ENCODE peak calls at places on chromosomes 16 and 17, in eight cellular contexts. One of them, this sample, is unnamed.

GRCh38 chr16:57132470-57132869 is 40.1 kb downstream of the CPNE2 start:
- DNase-seq in effector memory CD4-positive, alpha-beta T cell: no peak
- DNase-seq in stimulated activated naive CD8-positive, alpha-beta T cell treated with anti-CD3 and anti-CD28 coated beads, Interleukin-15, Interleukin-2, amounts not matched to agents 100 U/mL and 50 U/mL, for 24 hours: no peak
- DNase-seq in EL: no peak
- DNase-seq in activated CD8-positive, alpha-beta memory T cell treated with anti-CD3 and anti-CD28 coated beads for 1 hour: no peak
- DNase-seq in right atrium auricular region: no peak
- DNase-seq in naive thymus-derived CD8-positive, alpha-beta T cell: no peak
- DNase-seq in astrocyte of the hippocampus: no peak
- DNase-seq in this sample: no peak

GRCh38 chr17:40321502-40322416 is 12.8 kb downstream of the RARA start:
- DNase-seq in effector memory CD4-positive, alpha-beta T cell: no peak
- DNase-seq in stimulated activated naive CD8-positive, alpha-beta T cell treated with anti-CD3 and anti-CD28 coated beads, Interleukin-15, Interleukin-2, amounts not matched to agents 100 U/mL and 50 U/mL, for 24 hours: no peak
- DNase-seq in EL: no peak
- DNase-seq in activated CD8-positive, alpha-beta memory T cell treated with anti-CD3 and anti-CD28 coated beads for 1 hour: no peak
- DNase-seq in right atrium auricular region: no peak
- DNase-seq in naive thymus-derived CD8-positive, alpha-beta T cell: no peak
- DNase-seq in astrocyte of the hippocampus: peak
- DNase-seq in this sample: peak

GRCh38 chr16:85460252-85460982 is 152.7 kb upstream of the GSE1 start:
- DNase-seq in effector memory CD4-positive, alpha-beta T cell: no peak
- DNase-seq in stimulated activated naive CD8-positive, alpha-beta T cell treated with anti-CD3 and anti-CD28 coated beads, Interleukin-15, Interleukin-2, amounts not matched to agents 100 U/mL and 50 U/mL, for 24 hours: no peak
- DNase-seq in EL: no peak
- DNase-seq in activated CD8-positive, alpha-beta memory T cell treated with anti-CD3 and anti-CD28 coated beads for 1 hour: no peak
- DNase-seq in right atrium auricular region: no peak
- DNase-seq in naive thymus-derived CD8-positive, alpha-beta T cell: no peak
- DNase-seq in astrocyte of the hippocampus: peak
- DNase-seq in this sample: no peak

GRCh38 chr17:17847726-17848125 is 10.9 kb upstream of the SREBF1 start:
- DNase-seq in effector memory CD4-positive, alpha-beta T cell: no peak
- DNase-seq in stimulated activated naive CD8-positive, alpha-beta T cell treated with anti-CD3 and anti-CD28 coated beads, Interleukin-15, Interleukin-2, amounts not matched to agents 100 U/mL and 50 U/mL, for 24 hours: peak
- DNase-seq in EL: no peak
- DNase-seq in activated CD8-positive, alpha-beta memory T cell treated with anti-CD3 and anti-CD28 coated beads for 1 hour: no peak
- DNase-seq in right atrium auricular region: no peak
- DNase-seq in naive thymus-derived CD8-positive, alpha-beta T cell: no peak
- DNase-seq in astrocyte of the hippocampus: no peak
- DNase-seq in this sample: no peak

GRCh38 chr17:5703736-5704135 is 119.4 kb upstream of the NLRP1 start:
- DNase-seq in effector memory CD4-positive, alpha-beta T cell: no peak
- DNase-seq in stimulated activated naive CD8-positive, alpha-beta T cell treated with anti-CD3 and anti-CD28 coated beads, Interleukin-15, Interleukin-2, amounts not matched to agents 100 U/mL and 50 U/mL, for 24 hours: no peak
- DNase-seq in EL: no peak
- DNase-seq in activated CD8-positive, alpha-beta memory T cell treated with anti-CD3 and anti-CD28 coated beads for 1 hour: no peak
- DNase-seq in right atrium auricular region: no peak
- DNase-seq in naive thymus-derived CD8-positive, alpha-beta T cell: no peak
- DNase-seq in astrocyte of the hippocampus: no peak
- DNase-seq in this sample: no peak

GRCh38 chr16:48824271-48824670 is 214.3 kb upstream of the N4BP1 start:
- DNase-seq in effector memory CD4-positive, alpha-beta T cell: no peak
- DNase-seq in stimulated activated naive CD8-positive, alpha-beta T cell treated with anti-CD3 and anti-CD28 coated beads, Interleukin-15, Interleukin-2, amounts not matched to agents 100 U/mL and 50 U/mL, for 24 hours: no peak
- DNase-seq in EL: no peak
- DNase-seq in activated CD8-positive, alpha-beta memory T cell treated with anti-CD3 and anti-CD28 coated beads for 1 hour: no peak
- DNase-seq in right atrium auricular region: no peak
- DNase-seq in naive thymus-derived CD8-positive, alpha-beta T cell: no peak
- DNase-seq in astrocyte of the hippocampus: no peak
- DNase-seq in this sample: no peak

GRCh38 chr16:74726736-74727135 is 26.1 kb upstream of the MLKL start:
- DNase-seq in effector memory CD4-positive, alpha-beta T cell: no peak
- DNase-seq in stimulated activated naive CD8-positive, alpha-beta T cell treated with anti-CD3 and anti-CD28 coated beads, Interleukin-15, Interleukin-2, amounts not matched to agents 100 U/mL and 50 U/mL, for 24 hours: peak
- DNase-seq in EL: no peak
- DNase-seq in activated CD8-positive, alpha-beta memory T cell treated with anti-CD3 and anti-CD28 coated beads for 1 hour: no peak
- DNase-seq in right atrium auricular region: no peak
- DNase-seq in naive thymus-derived CD8-positive, alpha-beta T cell: no peak
- DNase-seq in astrocyte of the hippocampus: no peak
- DNase-seq in this sample: peak

GRCh38 chr16:86044241-86044671 is 145.3 kb downstream of the IRF8 start:
- DNase-seq in effector memory CD4-positive, alpha-beta T cell: no peak
- DNase-seq in stimulated activated naive CD8-positive, alpha-beta T cell treated with anti-CD3 and anti-CD28 coated beads, Interleukin-15, Interleukin-2, amounts not matched to agents 100 U/mL and 50 U/mL, for 24 hours: peak
- DNase-seq in EL: peak
- DNase-seq in activated CD8-positive, alpha-beta memory T cell treated with anti-CD3 and anti-CD28 coated beads for 1 hour: no peak
- DNase-seq in right atrium auricular region: no peak
- DNase-seq in naive thymus-derived CD8-positive, alpha-beta T cell: peak
- DNase-seq in astrocyte of the hippocampus: peak
- DNase-seq in this sample: no peak

GRCh38 chr17:3594056-3594810 is 15.0 kb downstream of the TRPV1 start:
- DNase-seq in effector memory CD4-positive, alpha-beta T cell: no peak
- DNase-seq in stimulated activated naive CD8-positive, alpha-beta T cell treated with anti-CD3 and anti-CD28 coated beads, Interleukin-15, Interleukin-2, amounts not matched to agents 100 U/mL and 50 U/mL, for 24 hours: no peak
- DNase-seq in EL: peak
- DNase-seq in activated CD8-positive, alpha-beta memory T cell treated with anti-CD3 and anti-CD28 coated beads for 1 hour: no peak
- DNase-seq in right atrium auricular region: peak
- DNase-seq in naive thymus-derived CD8-positive, alpha-beta T cell: no peak
- DNase-seq in astrocyte of the hippocampus: peak
- DNase-seq in this sample: no peak

GRCh38 chr17:33335491-33336173 is 42.5 kb upstream of the ASIC2 start:
- DNase-seq in effector memory CD4-positive, alpha-beta T cell: no peak
- DNase-seq in stimulated activated naive CD8-positive, alpha-beta T cell treated with anti-CD3 and anti-CD28 coated beads, Interleukin-15, Interleukin-2, amounts not matched to agents 100 U/mL and 50 U/mL, for 24 hours: no peak
- DNase-seq in EL: no peak
- DNase-seq in activated CD8-positive, alpha-beta memory T cell treated with anti-CD3 and anti-CD28 coated beads for 1 hour: no peak
- DNase-seq in right atrium auricular region: no peak
- DNase-seq in naive thymus-derived CD8-positive, alpha-beta T cell: no peak
- DNase-seq in astrocyte of the hippocampus: no peak
- DNase-seq in this sample: no peak

GRCh38 chr16:35605921-35606320 is 2146.5 kb downstream of the TP53TG3F start:
- DNase-seq in effector memory CD4-positive, alpha-beta T cell: no peak
- DNase-seq in stimulated activated naive CD8-positive, alpha-beta T cell treated with anti-CD3 and anti-CD28 coated beads, Interleukin-15, Interleukin-2, amounts not matched to agents 100 U/mL and 50 U/mL, for 24 hours: no peak
- DNase-seq in EL: no peak
- DNase-seq in activated CD8-positive, alpha-beta memory T cell treated with anti-CD3 and anti-CD28 coated beads for 1 hour: no peak
- DNase-seq in right atrium auricular region: no peak
- DNase-seq in naive thymus-derived CD8-positive, alpha-beta T cell: no peak
- DNase-seq in astrocyte of the hippocampus: no peak
- DNase-seq in this sample: no peak

GRCh38 chr16:27799866-27800265 is 249.9 kb downstream of the KATNIP start:
- DNase-seq in effector memory CD4-positive, alpha-beta T cell: no peak
- DNase-seq in stimulated activated naive CD8-positive, alpha-beta T cell treated with anti-CD3 and anti-CD28 coated beads, Interleukin-15, Interleukin-2, amounts not matched to agents 100 U/mL and 50 U/mL, for 24 hours: no peak
- DNase-seq in EL: no peak
- DNase-seq in activated CD8-positive, alpha-beta memory T cell treated with anti-CD3 and anti-CD28 coated beads for 1 hour: no peak
- DNase-seq in right atrium auricular region: no peak
- DNase-seq in naive thymus-derived CD8-positive, alpha-beta T cell: no peak
- DNase-seq in astrocyte of the hippocampus: no peak
- DNase-seq in this sample: no peak

GRCh38 chr16:54856871-54857270 is 73.8 kb upstream of the IRX5 start:
- DNase-seq in effector memory CD4-positive, alpha-beta T cell: no peak
- DNase-seq in stimulated activated naive CD8-positive, alpha-beta T cell treated with anti-CD3 and anti-CD28 coated beads, Interleukin-15, Interleukin-2, amounts not matched to agents 100 U/mL and 50 U/mL, for 24 hours: no peak
- DNase-seq in EL: no peak
- DNase-seq in activated CD8-positive, alpha-beta memory T cell treated with anti-CD3 and anti-CD28 coated beads for 1 hour: no peak
- DNase-seq in right atrium auricular region: no peak
- DNase-seq in naive thymus-derived CD8-positive, alpha-beta T cell: no peak
- DNase-seq in astrocyte of the hippocampus: no peak
- DNase-seq in this sample: no peak

GRCh38 chr17:29133146-29133713 is 47.0 kb downstream of the MYO18A start:
- DNase-seq in effector memory CD4-positive, alpha-beta T cell: no peak
- DNase-seq in stimulated activated naive CD8-positive, alpha-beta T cell treated with anti-CD3 and anti-CD28 coated beads, Interleukin-15, Interleukin-2, amounts not matched to agents 100 U/mL and 50 U/mL, for 24 hours: no peak
- DNase-seq in EL: peak
- DNase-seq in activated CD8-positive, alpha-beta memory T cell treated with anti-CD3 and anti-CD28 coated beads for 1 hour: no peak
- DNase-seq in right atrium auricular region: peak
- DNase-seq in naive thymus-derived CD8-positive, alpha-beta T cell: no peak
- DNase-seq in astrocyte of the hippocampus: peak
- DNase-seq in this sample: no peak

GRCh38 chr17:79305831-79306687 is 231.4 kb downstream of the ENGASE start:
- DNase-seq in effector memory CD4-positive, alpha-beta T cell: no peak
- DNase-seq in stimulated activated naive CD8-positive, alpha-beta T cell treated with anti-CD3 and anti-CD28 coated beads, Interleukin-15, Interleukin-2, amounts not matched to agents 100 U/mL and 50 U/mL, for 24 hours: no peak
- DNase-seq in EL: no peak
- DNase-seq in activated CD8-positive, alpha-beta memory T cell treated with anti-CD3 and anti-CD28 coated beads for 1 hour: no peak
- DNase-seq in right atrium auricular region: no peak
- DNase-seq in naive thymus-derived CD8-positive, alpha-beta T cell: no peak
- DNase-seq in astrocyte of the hippocampus: no peak
- DNase-seq in this sample: no peak